ENCODE peak calls at places on chromosomes 2 and 18, in eight cellular contexts. G, Z, Y, O, M, L, R and V are unnamed samples.
A peak's percentile ranks its signal among the peaks of the same experiment; 100 is the strongest.

GRCh38 chr2:133676392-133677130 is 108.3 kb upstream of the NCKAP5 start:
- DNase-seq in G (peak; percentile 25), Z (no peak), Y (no peak), O (no peak), M (no peak), L (no peak), R (no peak), V (no peak)

GRCh38 chr2:42696987-42697386 is 66.9 kb downstream of the OXER1 start:
- DNase-seq in G (no peak), Z (no peak), Y (no peak), O (no peak), M (no peak), L (no peak), R (no peak), V (no peak)

GRCh38 chr2:46095821-46096220 is 201.4 kb upstream of the EPAS1 start:
- DNase-seq in G (peak; percentile 34), Z (no peak), Y (no peak), O (no peak), M (no peak), L (no peak), R (no peak), V (no peak)

GRCh38 chr2:213561759-213562158 is 277.5 kb downstream of the SPAG16 start:
- DNase-seq in G (no peak), Z (no peak), Y (no peak), O (no peak), M (no peak), L (no peak), R (no peak), V (no peak)

GRCh38 chr18:54873884-54874255 is 45.6 kb downstream of the RAB27B start:
- DNase-seq in G (no peak), Z (no peak), Y (no peak), O (no peak), M (no peak), L (no peak), R (no peak), V (peak; percentile 5)

GRCh38 chr2:181904022-181904632 is 12.6 kb downstream of the ITPRID2 start:
- DNase-seq in G (peak; percentile 41), Z (peak; percentile 30), Y (no peak), O (peak; percentile 23), M (no peak), L (no peak), R (no peak), V (no peak)

GRCh38 chr2:237198144-237198900 is 112.6 kb downstream of the COPS8 start:
- DNase-seq in G (peak; percentile 80), Z (no peak), Y (no peak), O (no peak), M (no peak), L (no peak), R (no peak), V (no peak)

GRCh38 chr2:168241208-168241607 is 6.2 kb downstream of the STK39 start:
- DNase-seq in G (no peak), Z (no peak), Y (peak; percentile 37), O (no peak), M (no peak), L (no peak), R (no peak), V (peak; percentile 63)